ENCODE peak calls at places on chromosome 6, in ten cellular contexts. One of them, this sample, is unnamed.

GRCh38 chr6:137266032-137266586 is 46.9 kb upstream of the IFNGR1 start:
- ATAC-seq in activated naive CD4-positive, alpha-beta T cell treated with anti-CD3 and anti-CD28 coated beads, Interleukin-2, amount 50 U/mL, for 72 hours: no peak
- ATAC-seq in HCT116: no peak
- ATAC-seq in left lung: no peak
- ATAC-seq in T-cell: no peak
- ATAC-seq in left cardiac atrium: no peak
- ATAC-seq in T-helper 17 cell: no peak
- ATAC-seq in activated T-cell treated with anti-CD3 and anti-CD28 coated beads, Interleukin-2, amount 50 U/mL, for 4 hours: no peak
- ATAC-seq in activated CD8-positive, alpha-beta T cell treated with anti-CD3 and anti-CD28 coated beads for 36 hours: no peak
- ATAC-seq in memory B cell: no peak
- ATAC-seq in this sample: no peak

GRCh38 chr6:159701413-159701999 is 8.5 kb upstream of the SOD2 start:
- ATAC-seq in activated naive CD4-positive, alpha-beta T cell treated with anti-CD3 and anti-CD28 coated beads, Interleukin-2, amount 50 U/mL, for 72 hours: peak
- ATAC-seq in HCT116: peak
- ATAC-seq in left lung: peak
- ATAC-seq in T-cell: no peak
- ATAC-seq in left cardiac atrium: peak
- ATAC-seq in T-helper 17 cell: no peak
- ATAC-seq in activated T-cell treated with anti-CD3 and anti-CD28 coated beads, Interleukin-2, amount 50 U/mL, for 4 hours: peak
- ATAC-seq in activated CD8-positive, alpha-beta T cell treated with anti-CD3 and anti-CD28 coated beads for 36 hours: peak
- ATAC-seq in memory B cell: no peak
- ATAC-seq in this sample: peak

GRCh38 chr6:150566486-150566885 is 33.2 kb upstream of the PLEKHG1 start:
- ATAC-seq in activated naive CD4-positive, alpha-beta T cell treated with anti-CD3 and anti-CD28 coated beads, Interleukin-2, amount 50 U/mL, for 72 hours: no peak
- ATAC-seq in HCT116: no peak
- ATAC-seq in left lung: no peak
- ATAC-seq in T-cell: no peak
- ATAC-seq in left cardiac atrium: no peak
- ATAC-seq in T-helper 17 cell: no peak
- ATAC-seq in activated T-cell treated with anti-CD3 and anti-CD28 coated beads, Interleukin-2, amount 50 U/mL, for 4 hours: no peak
- ATAC-seq in activated CD8-positive, alpha-beta T cell treated with anti-CD3 and anti-CD28 coated beads for 36 hours: no peak
- ATAC-seq in memory B cell: no peak
- ATAC-seq in this sample: no peak

GRCh38 chr6:27867051-27867940 is 44.9 kb downstream of the OR2B2 start:
- ATAC-seq in activated naive CD4-positive, alpha-beta T cell treated with anti-CD3 and anti-CD28 coated beads, Interleukin-2, amount 50 U/mL, for 72 hours: peak
- ATAC-seq in HCT116: no peak
- ATAC-seq in left lung: peak
- ATAC-seq in T-cell: peak
- ATAC-seq in left cardiac atrium: peak
- ATAC-seq in T-helper 17 cell: peak
- ATAC-seq in activated T-cell treated with anti-CD3 and anti-CD28 coated beads, Interleukin-2, amount 50 U/mL, for 4 hours: peak
- ATAC-seq in activated CD8-positive, alpha-beta T cell treated with anti-CD3 and anti-CD28 coated beads for 36 hours: peak
- ATAC-seq in memory B cell: peak
- ATAC-seq in this sample: no peak

GRCh38 chr6:34546551-34547321 is 9.4 kb downstream of the SPDEF start:
- ATAC-seq in activated naive CD4-positive, alpha-beta T cell treated with anti-CD3 and anti-CD28 coated beads, Interleukin-2, amount 50 U/mL, for 72 hours: no peak
- ATAC-seq in HCT116: peak
- ATAC-seq in left lung: peak
- ATAC-seq in T-cell: no peak
- ATAC-seq in left cardiac atrium: peak
- ATAC-seq in T-helper 17 cell: no peak
- ATAC-seq in activated T-cell treated with anti-CD3 and anti-CD28 coated beads, Interleukin-2, amount 50 U/mL, for 4 hours: no peak
- ATAC-seq in activated CD8-positive, alpha-beta T cell treated with anti-CD3 and anti-CD28 coated beads for 36 hours: no peak
- ATAC-seq in memory B cell: no peak
- ATAC-seq in this sample: no peak

GRCh38 chr6:64860203-64860602 is 846.8 kb downstream of the EYS start:
- ATAC-seq in activated naive CD4-positive, alpha-beta T cell treated with anti-CD3 and anti-CD28 coated beads, Interleukin-2, amount 50 U/mL, for 72 hours: no peak
- ATAC-seq in HCT116: no peak
- ATAC-seq in left lung: no peak
- ATAC-seq in T-cell: no peak
- ATAC-seq in left cardiac atrium: no peak
- ATAC-seq in T-helper 17 cell: no peak
- ATAC-seq in activated T-cell treated with anti-CD3 and anti-CD28 coated beads, Interleukin-2, amount 50 U/mL, for 4 hours: no peak
- ATAC-seq in activated CD8-positive, alpha-beta T cell treated with anti-CD3 and anti-CD28 coated beads for 36 hours: no peak
- ATAC-seq in memory B cell: no peak
- ATAC-seq in this sample: no peak

GRCh38 chr6:156379946-156380707 is 397.1 kb upstream of the ARID1B start:
- ATAC-seq in activated naive CD4-positive, alpha-beta T cell treated with anti-CD3 and anti-CD28 coated beads, Interleukin-2, amount 50 U/mL, for 72 hours: no peak
- ATAC-seq in HCT116: peak
- ATAC-seq in left lung: peak
- ATAC-seq in T-cell: no peak
- ATAC-seq in left cardiac atrium: peak
- ATAC-seq in T-helper 17 cell: no peak
- ATAC-seq in activated T-cell treated with anti-CD3 and anti-CD28 coated beads, Interleukin-2, amount 50 U/mL, for 4 hours: no peak
- ATAC-seq in activated CD8-positive, alpha-beta T cell treated with anti-CD3 and anti-CD28 coated beads for 36 hours: no peak
- ATAC-seq in memory B cell: no peak
- ATAC-seq in this sample: no peak

GRCh38 chr6:150535818-150536220 is 63.9 kb upstream of the PLEKHG1 start:
- ATAC-seq in activated naive CD4-positive, alpha-beta T cell treated with anti-CD3 and anti-CD28 coated beads, Interleukin-2, amount 50 U/mL, for 72 hours: no peak
- ATAC-seq in HCT116: no peak
- ATAC-seq in left lung: no peak
- ATAC-seq in T-cell: no peak
- ATAC-seq in left cardiac atrium: no peak
- ATAC-seq in T-helper 17 cell: no peak
- ATAC-seq in activated T-cell treated with anti-CD3 and anti-CD28 coated beads, Interleukin-2, amount 50 U/mL, for 4 hours: no peak
- ATAC-seq in activated CD8-positive, alpha-beta T cell treated with anti-CD3 and anti-CD28 coated beads for 36 hours: no peak
- ATAC-seq in memory B cell: no peak
- ATAC-seq in this sample: no peak

GRCh38 chr6:130852844-130853554 is 25.8 kb downstream of the SMLR1 start:
- ATAC-seq in activated naive CD4-positive, alpha-beta T cell treated with anti-CD3 and anti-CD28 coated beads, Interleukin-2, amount 50 U/mL, for 72 hours: no peak
- ATAC-seq in HCT116: no peak
- ATAC-seq in left lung: no peak
- ATAC-seq in T-cell: no peak
- ATAC-seq in left cardiac atrium: no peak
- ATAC-seq in T-helper 17 cell: no peak
- ATAC-seq in activated T-cell treated with anti-CD3 and anti-CD28 coated beads, Interleukin-2, amount 50 U/mL, for 4 hours: no peak
- ATAC-seq in activated CD8-positive, alpha-beta T cell treated with anti-CD3 and anti-CD28 coated beads for 36 hours: no peak
- ATAC-seq in memory B cell: no peak
- ATAC-seq in this sample: no peak

GRCh38 chr6:139990865-139991264 is 616.4 kb upstream of the CITED2 start:
- ATAC-seq in activated naive CD4-positive, alpha-beta T cell treated with anti-CD3 and anti-CD28 coated beads, Interleukin-2, amount 50 U/mL, for 72 hours: no peak
- ATAC-seq in HCT116: no peak
- ATAC-seq in left lung: peak
- ATAC-seq in T-cell: no peak
- ATAC-seq in left cardiac atrium: peak
- ATAC-seq in T-helper 17 cell: no peak
- ATAC-seq in activated T-cell treated with anti-CD3 and anti-CD28 coated beads, Interleukin-2, amount 50 U/mL, for 4 hours: no peak
- ATAC-seq in activated CD8-positive, alpha-beta T cell treated with anti-CD3 and anti-CD28 coated beads for 36 hours: no peak
- ATAC-seq in memory B cell: no peak
- ATAC-seq in this sample: peak

GRCh38 chr6:28239636-28240035 is 12.4 kb downstream of the ZKSCAN4 start:
- ATAC-seq in activated naive CD4-positive, alpha-beta T cell treated with anti-CD3 and anti-CD28 coated beads, Interleukin-2, amount 50 U/mL, for 72 hours: no peak
- ATAC-seq in HCT116: no peak
- ATAC-seq in left lung: no peak
- ATAC-seq in T-cell: no peak
- ATAC-seq in left cardiac atrium: no peak
- ATAC-seq in T-helper 17 cell: no peak
- ATAC-seq in activated T-cell treated with anti-CD3 and anti-CD28 coated beads, Interleukin-2, amount 50 U/mL, for 4 hours: no peak
- ATAC-seq in activated CD8-positive, alpha-beta T cell treated with anti-CD3 and anti-CD28 coated beads for 36 hours: no peak
- ATAC-seq in memory B cell: no peak
- ATAC-seq in this sample: no peak

GRCh38 chr6:156652231-156652750 is 124.9 kb upstream of the ARID1B start:
- ATAC-seq in activated naive CD4-positive, alpha-beta T cell treated with anti-CD3 and anti-CD28 coated beads, Interleukin-2, amount 50 U/mL, for 72 hours: no peak
- ATAC-seq in HCT116: no peak
- ATAC-seq in left lung: no peak
- ATAC-seq in T-cell: no peak
- ATAC-seq in left cardiac atrium: no peak
- ATAC-seq in T-helper 17 cell: no peak
- ATAC-seq in activated T-cell treated with anti-CD3 and anti-CD28 coated beads, Interleukin-2, amount 50 U/mL, for 4 hours: no peak
- ATAC-seq in activated CD8-positive, alpha-beta T cell treated with anti-CD3 and anti-CD28 coated beads for 36 hours: no peak
- ATAC-seq in memory B cell: no peak
- ATAC-seq in this sample: no peak

GRCh38 chr6:43468748-43469681 is 8.4 kb upstream of the TJAP1 start:
- ATAC-seq in activated naive CD4-positive, alpha-beta T cell treated with anti-CD3 and anti-CD28 coated beads, Interleukin-2, amount 50 U/mL, for 72 hours: no peak
- ATAC-seq in HCT116: no peak
- ATAC-seq in left lung: no peak
- ATAC-seq in T-cell: no peak
- ATAC-seq in left cardiac atrium: peak
- ATAC-seq in T-helper 17 cell: no peak
- ATAC-seq in activated T-cell treated with anti-CD3 and anti-CD28 coated beads, Interleukin-2, amount 50 U/mL, for 4 hours: no peak
- ATAC-seq in activated CD8-positive, alpha-beta T cell treated with anti-CD3 and anti-CD28 coated beads for 36 hours: no peak
- ATAC-seq in memory B cell: no peak
- ATAC-seq in this sample: no peak

GRCh38 chr6:106005954-106006353 is 80.2 kb upstream of the PRDM1 start:
- ATAC-seq in activated naive CD4-positive, alpha-beta T cell treated with anti-CD3 and anti-CD28 coated beads, Interleukin-2, amount 50 U/mL, for 72 hours: no peak
- ATAC-seq in HCT116: no peak
- ATAC-seq in left lung: no peak
- ATAC-seq in T-cell: no peak
- ATAC-seq in left cardiac atrium: no peak
- ATAC-seq in T-helper 17 cell: no peak
- ATAC-seq in activated T-cell treated with anti-CD3 and anti-CD28 coated beads, Interleukin-2, amount 50 U/mL, for 4 hours: no peak
- ATAC-seq in activated CD8-positive, alpha-beta T cell treated with anti-CD3 and anti-CD28 coated beads for 36 hours: no peak
- ATAC-seq in memory B cell: no peak
- ATAC-seq in this sample: no peak

GRCh38 chr6:110419028-110419739 is 3.8 kb upstream of the DDO start:
- ATAC-seq in activated naive CD4-positive, alpha-beta T cell treated with anti-CD3 and anti-CD28 coated beads, Interleukin-2, amount 50 U/mL, for 72 hours: no peak
- ATAC-seq in HCT116: no peak
- ATAC-seq in left lung: no peak
- ATAC-seq in T-cell: no peak
- ATAC-seq in left cardiac atrium: no peak
- ATAC-seq in T-helper 17 cell: no peak
- ATAC-seq in activated T-cell treated with anti-CD3 and anti-CD28 coated beads, Interleukin-2, amount 50 U/mL, for 4 hours: no peak
- ATAC-seq in activated CD8-positive, alpha-beta T cell treated with anti-CD3 and anti-CD28 coated beads for 36 hours: no peak
- ATAC-seq in memory B cell: no peak
- ATAC-seq in this sample: no peak

GRCh38 chr6:31094389-31094881 is 17.9 kb downstream of the C6orf15 start:
- ATAC-seq in activated naive CD4-positive, alpha-beta T cell treated with anti-CD3 and anti-CD28 coated beads, Interleukin-2, amount 50 U/mL, for 72 hours: peak
- ATAC-seq in HCT116: no peak
- ATAC-seq in left lung: peak
- ATAC-seq in T-cell: peak
- ATAC-seq in left cardiac atrium: peak
- ATAC-seq in T-helper 17 cell: peak
- ATAC-seq in activated T-cell treated with anti-CD3 and anti-CD28 coated beads, Interleukin-2, amount 50 U/mL, for 4 hours: peak
- ATAC-seq in activated CD8-positive, alpha-beta T cell treated with anti-CD3 and anti-CD28 coated beads for 36 hours: peak
- ATAC-seq in memory B cell: peak
- ATAC-seq in this sample: no peak

GRCh38 chr6:136396908-136397307 is 107.3 kb upstream of the BCLAF1 start:
- ATAC-seq in activated naive CD4-positive, alpha-beta T cell treated with anti-CD3 and anti-CD28 coated beads, Interleukin-2, amount 50 U/mL, for 72 hours: no peak
- ATAC-seq in HCT116: no peak
- ATAC-seq in left lung: no peak
- ATAC-seq in T-cell: no peak
- ATAC-seq in left cardiac atrium: no peak
- ATAC-seq in T-helper 17 cell: no peak
- ATAC-seq in activated T-cell treated with anti-CD3 and anti-CD28 coated beads, Interleukin-2, amount 50 U/mL, for 4 hours: no peak
- ATAC-seq in activated CD8-positive, alpha-beta T cell treated with anti-CD3 and anti-CD28 coated beads for 36 hours: no peak
- ATAC-seq in memory B cell: no peak
- ATAC-seq in this sample: no peak

GRCh38 chr6:143270026-143270425 is 180.5 kb downstream of the ADAT2 start:
- ATAC-seq in activated naive CD4-positive, alpha-beta T cell treated with anti-CD3 and anti-CD28 coated beads, Interleukin-2, amount 50 U/mL, for 72 hours: no peak
- ATAC-seq in HCT116: no peak
- ATAC-seq in left lung: peak
- ATAC-seq in T-cell: no peak
- ATAC-seq in left cardiac atrium: peak
- ATAC-seq in T-helper 17 cell: no peak
- ATAC-seq in activated T-cell treated with anti-CD3 and anti-CD28 coated beads, Interleukin-2, amount 50 U/mL, for 4 hours: no peak
- ATAC-seq in activated CD8-positive, alpha-beta T cell treated with anti-CD3 and anti-CD28 coated beads for 36 hours: no peak
- ATAC-seq in memory B cell: no peak
- ATAC-seq in this sample: no peak

GRCh38 chr6:30836957-30837356 is 47.4 kb upstream of the DDR1 start:
- ATAC-seq in activated naive CD4-positive, alpha-beta T cell treated with anti-CD3 and anti-CD28 coated beads, Interleukin-2, amount 50 U/mL, for 72 hours: no peak
- ATAC-seq in HCT116: no peak
- ATAC-seq in left lung: no peak
- ATAC-seq in T-cell: no peak
- ATAC-seq in left cardiac atrium: peak
- ATAC-seq in T-helper 17 cell: no peak
- ATAC-seq in activated T-cell treated with anti-CD3 and anti-CD28 coated beads, Interleukin-2, amount 50 U/mL, for 4 hours: no peak
- ATAC-seq in activated CD8-positive, alpha-beta T cell treated with anti-CD3 and anti-CD28 coated beads for 36 hours: no peak
- ATAC-seq in memory B cell: no peak
- ATAC-seq in this sample: peak

GRCh38 chr6:13810688-13811446 is 3.5 kb downstream of the MCUR1 start:
- ATAC-seq in activated naive CD4-positive, alpha-beta T cell treated with anti-CD3 and anti-CD28 coated beads, Interleukin-2, amount 50 U/mL, for 72 hours: no peak
- ATAC-seq in HCT116: no peak
- ATAC-seq in left lung: no peak
- ATAC-seq in T-cell: no peak
- ATAC-seq in left cardiac atrium: no peak
- ATAC-seq in T-helper 17 cell: no peak
- ATAC-seq in activated T-cell treated with anti-CD3 and anti-CD28 coated beads, Interleukin-2, amount 50 U/mL, for 4 hours: no peak
- ATAC-seq in activated CD8-positive, alpha-beta T cell treated with anti-CD3 and anti-CD28 coated beads for 36 hours: no peak
- ATAC-seq in memory B cell: no peak
- ATAC-seq in this sample: no peak

GRCh38 chr6:140090871-140091270 is 716.4 kb upstream of the CITED2 start:
- ATAC-seq in activated naive CD4-positive, alpha-beta T cell treated with anti-CD3 and anti-CD28 coated beads, Interleukin-2, amount 50 U/mL, for 72 hours: no peak
- ATAC-seq in HCT116: no peak
- ATAC-seq in left lung: no peak
- ATAC-seq in T-cell: no peak
- ATAC-seq in left cardiac atrium: no peak
- ATAC-seq in T-helper 17 cell: no peak
- ATAC-seq in activated T-cell treated with anti-CD3 and anti-CD28 coated beads, Interleukin-2, amount 50 U/mL, for 4 hours: no peak
- ATAC-seq in activated CD8-positive, alpha-beta T cell treated with anti-CD3 and anti-CD28 coated beads for 36 hours: no peak
- ATAC-seq in memory B cell: no peak
- ATAC-seq in this sample: no peak

GRCh38 chr6:64874776-64875175 is 832.2 kb downstream of the EYS start:
- ATAC-seq in activated naive CD4-positive, alpha-beta T cell treated with anti-CD3 and anti-CD28 coated beads, Interleukin-2, amount 50 U/mL, for 72 hours: no peak
- ATAC-seq in HCT116: no peak
- ATAC-seq in left lung: no peak
- ATAC-seq in T-cell: no peak
- ATAC-seq in left cardiac atrium: no peak
- ATAC-seq in T-helper 17 cell: no peak
- ATAC-seq in activated T-cell treated with anti-CD3 and anti-CD28 coated beads, Interleukin-2, amount 50 U/mL, for 4 hours: no peak
- ATAC-seq in activated CD8-positive, alpha-beta T cell treated with anti-CD3 and anti-CD28 coated beads for 36 hours: no peak
- ATAC-seq in memory B cell: no peak
- ATAC-seq in this sample: no peak

GRCh38 chr6:149060985-149061760 is 256.3 kb upstream of the TAB2 start:
- ATAC-seq in activated naive CD4-positive, alpha-beta T cell treated with anti-CD3 and anti-CD28 coated beads, Interleukin-2, amount 50 U/mL, for 72 hours: no peak
- ATAC-seq in HCT116: no peak
- ATAC-seq in left lung: peak
- ATAC-seq in T-cell: no peak
- ATAC-seq in left cardiac atrium: peak
- ATAC-seq in T-helper 17 cell: no peak
- ATAC-seq in activated T-cell treated with anti-CD3 and anti-CD28 coated beads, Interleukin-2, amount 50 U/mL, for 4 hours: no peak
- ATAC-seq in activated CD8-positive, alpha-beta T cell treated with anti-CD3 and anti-CD28 coated beads for 36 hours: no peak
- ATAC-seq in memory B cell: no peak
- ATAC-seq in this sample: no peak

GRCh38 chr6:156719720-156720563 is 57.2 kb upstream of the ARID1B start:
- ATAC-seq in activated naive CD4-positive, alpha-beta T cell treated with anti-CD3 and anti-CD28 coated beads, Interleukin-2, amount 50 U/mL, for 72 hours: peak
- ATAC-seq in HCT116: peak
- ATAC-seq in left lung: peak
- ATAC-seq in T-cell: peak
- ATAC-seq in left cardiac atrium: peak
- ATAC-seq in T-helper 17 cell: peak
- ATAC-seq in activated T-cell treated with anti-CD3 and anti-CD28 coated beads, Interleukin-2, amount 50 U/mL, for 4 hours: peak
- ATAC-seq in activated CD8-positive, alpha-beta T cell treated with anti-CD3 and anti-CD28 coated beads for 36 hours: peak
- ATAC-seq in memory B cell: peak
- ATAC-seq in this sample: peak

GRCh38 chr6:16433338-16433737 is 195.0 kb downstream of the GMPR start:
- ATAC-seq in activated naive CD4-positive, alpha-beta T cell treated with anti-CD3 and anti-CD28 coated beads, Interleukin-2, amount 50 U/mL, for 72 hours: no peak
- ATAC-seq in HCT116: no peak
- ATAC-seq in left lung: no peak
- ATAC-seq in T-cell: no peak
- ATAC-seq in left cardiac atrium: no peak
- ATAC-seq in T-helper 17 cell: no peak
- ATAC-seq in activated T-cell treated with anti-CD3 and anti-CD28 coated beads, Interleukin-2, amount 50 U/mL, for 4 hours: no peak
- ATAC-seq in activated CD8-positive, alpha-beta T cell treated with anti-CD3 and anti-CD28 coated beads for 36 hours: no peak
- ATAC-seq in memory B cell: no peak
- ATAC-seq in this sample: no peak

GRCh38 chr6:57063847-57064246 is 17.4 kb downstream of the KIAA1586 start:
- ATAC-seq in activated naive CD4-positive, alpha-beta T cell treated with anti-CD3 and anti-CD28 coated beads, Interleukin-2, amount 50 U/mL, for 72 hours: no peak
- ATAC-seq in HCT116: no peak
- ATAC-seq in left lung: no peak
- ATAC-seq in T-cell: no peak
- ATAC-seq in left cardiac atrium: no peak
- ATAC-seq in T-helper 17 cell: no peak
- ATAC-seq in activated T-cell treated with anti-CD3 and anti-CD28 coated beads, Interleukin-2, amount 50 U/mL, for 4 hours: no peak
- ATAC-seq in activated CD8-positive, alpha-beta T cell treated with anti-CD3 and anti-CD28 coated beads for 36 hours: no peak
- ATAC-seq in memory B cell: no peak
- ATAC-seq in this sample: no peak

GRCh38 chr6:52243282-52243893 is 912 bp downstream of the IL17F start:
- ATAC-seq in activated naive CD4-positive, alpha-beta T cell treated with anti-CD3 and anti-CD28 coated beads, Interleukin-2, amount 50 U/mL, for 72 hours: no peak
- ATAC-seq in HCT116: no peak
- ATAC-seq in left lung: peak
- ATAC-seq in T-cell: no peak
- ATAC-seq in left cardiac atrium: no peak
- ATAC-seq in T-helper 17 cell: no peak
- ATAC-seq in activated T-cell treated with anti-CD3 and anti-CD28 coated beads, Interleukin-2, amount 50 U/mL, for 4 hours: no peak
- ATAC-seq in activated CD8-positive, alpha-beta T cell treated with anti-CD3 and anti-CD28 coated beads for 36 hours: no peak
- ATAC-seq in memory B cell: no peak
- ATAC-seq in this sample: no peak

GRCh38 chr6:5457983-5458683 is 196.8 kb downstream of the FARS2 start:
- ATAC-seq in activated naive CD4-positive, alpha-beta T cell treated with anti-CD3 and anti-CD28 coated beads, Interleukin-2, amount 50 U/mL, for 72 hours: no peak
- ATAC-seq in HCT116: no peak
- ATAC-seq in left lung: peak
- ATAC-seq in T-cell: no peak
- ATAC-seq in left cardiac atrium: peak
- ATAC-seq in T-helper 17 cell: no peak
- ATAC-seq in activated T-cell treated with anti-CD3 and anti-CD28 coated beads, Interleukin-2, amount 50 U/mL, for 4 hours: no peak
- ATAC-seq in activated CD8-positive, alpha-beta T cell treated with anti-CD3 and anti-CD28 coated beads for 36 hours: no peak
- ATAC-seq in memory B cell: no peak
- ATAC-seq in this sample: no peak

This sample was measured in gastroesophageal sphincter.